ENCODE peak calls at places on chromosomes 5 and 9, in eight cellular contexts. One of them, this sample, is unnamed.

GRCh38 chr5:59036274-59036961 is 453.5 kb downstream of the RAB3C start:
- DNase-seq in Calu3: peak
- DNase-seq in HFFc6: peak
- DNase-seq in iris pigment epithelial cell: peak
- DNase-seq in fibroblast of pulmonary artery: peak
- DNase-seq in astrocyte of the spinal cord: peak
- DNase-seq in AG20443: peak
- DNase-seq in stimulated activated CD8-positive, alpha-beta memory T cell treated with anti-CD3 and anti-CD28 coated beads, Interleukin-2, amount 100 ng/mL, for 1 hour: no peak
- DNase-seq in this sample: peak

GRCh38 chr5:138542120-138542955 is 698 bp downstream of the ETF1 start:
- DNase-seq in Calu3: peak
- DNase-seq in HFFc6: no peak
- DNase-seq in iris pigment epithelial cell: no peak
- DNase-seq in fibroblast of pulmonary artery: no peak
- DNase-seq in astrocyte of the spinal cord: no peak
- DNase-seq in AG20443: no peak
- DNase-seq in stimulated activated CD8-positive, alpha-beta memory T cell treated with anti-CD3 and anti-CD28 coated beads, Interleukin-2, amount 100 ng/mL, for 1 hour: no peak
- DNase-seq in this sample: peak

GRCh38 chr5:385321-385720 is 57.7 kb upstream of the EXOC3 start:
- DNase-seq in Calu3: no peak
- DNase-seq in HFFc6: no peak
- DNase-seq in iris pigment epithelial cell: no peak
- DNase-seq in fibroblast of pulmonary artery: no peak
- DNase-seq in astrocyte of the spinal cord: no peak
- DNase-seq in AG20443: no peak
- DNase-seq in stimulated activated CD8-positive, alpha-beta memory T cell treated with anti-CD3 and anti-CD28 coated beads, Interleukin-2, amount 100 ng/mL, for 1 hour: no peak
- DNase-seq in this sample: no peak

GRCh38 chr5:28269978-28270377 is 1231.6 kb upstream of the CDH9 start:
- DNase-seq in Calu3: no peak
- DNase-seq in HFFc6: no peak
- DNase-seq in iris pigment epithelial cell: no peak
- DNase-seq in fibroblast of pulmonary artery: no peak
- DNase-seq in astrocyte of the spinal cord: no peak
- DNase-seq in AG20443: no peak
- DNase-seq in stimulated activated CD8-positive, alpha-beta memory T cell treated with anti-CD3 and anti-CD28 coated beads, Interleukin-2, amount 100 ng/mL, for 1 hour: no peak
- DNase-seq in this sample: no peak

GRCh38 chr9:135695642-135696041 is 3.6 kb downstream of the SOHLH1 start:
- DNase-seq in Calu3: no peak
- DNase-seq in HFFc6: no peak
- DNase-seq in iris pigment epithelial cell: no peak
- DNase-seq in fibroblast of pulmonary artery: no peak
- DNase-seq in astrocyte of the spinal cord: no peak
- DNase-seq in AG20443: no peak
- DNase-seq in stimulated activated CD8-positive, alpha-beta memory T cell treated with anti-CD3 and anti-CD28 coated beads, Interleukin-2, amount 100 ng/mL, for 1 hour: no peak
- DNase-seq in this sample: no peak

GRCh38 chr5:178126556-178126955 is 4.3 kb upstream of the RMND5B start:
- DNase-seq in Calu3: no peak
- DNase-seq in HFFc6: no peak
- DNase-seq in iris pigment epithelial cell: no peak
- DNase-seq in fibroblast of pulmonary artery: no peak
- DNase-seq in astrocyte of the spinal cord: no peak
- DNase-seq in AG20443: no peak
- DNase-seq in stimulated activated CD8-positive, alpha-beta memory T cell treated with anti-CD3 and anti-CD28 coated beads, Interleukin-2, amount 100 ng/mL, for 1 hour: no peak
- DNase-seq in this sample: peak

GRCh38 chr9:100669968-100670367 is 92.1 kb downstream of the CAVIN4 start:
- DNase-seq in Calu3: no peak
- DNase-seq in HFFc6: no peak
- DNase-seq in iris pigment epithelial cell: no peak
- DNase-seq in fibroblast of pulmonary artery: no peak
- DNase-seq in astrocyte of the spinal cord: no peak
- DNase-seq in AG20443: no peak
- DNase-seq in stimulated activated CD8-positive, alpha-beta memory T cell treated with anti-CD3 and anti-CD28 coated beads, Interleukin-2, amount 100 ng/mL, for 1 hour: no peak
- DNase-seq in this sample: no peak

GRCh38 chr5:122310886-122311285 is 1.2 kb upstream of the SNCAIP start:
- DNase-seq in Calu3: no peak
- DNase-seq in HFFc6: no peak
- DNase-seq in iris pigment epithelial cell: no peak
- DNase-seq in fibroblast of pulmonary artery: no peak
- DNase-seq in astrocyte of the spinal cord: no peak
- DNase-seq in AG20443: peak
- DNase-seq in stimulated activated CD8-positive, alpha-beta memory T cell treated with anti-CD3 and anti-CD28 coated beads, Interleukin-2, amount 100 ng/mL, for 1 hour: no peak
- DNase-seq in this sample: peak

GRCh38 chr9:37968228-37968672 is 64.3 kb upstream of the SLC25A51 start:
- DNase-seq in Calu3: no peak
- DNase-seq in HFFc6: peak
- DNase-seq in iris pigment epithelial cell: peak
- DNase-seq in fibroblast of pulmonary artery: peak
- DNase-seq in astrocyte of the spinal cord: peak
- DNase-seq in AG20443: peak
- DNase-seq in stimulated activated CD8-positive, alpha-beta memory T cell treated with anti-CD3 and anti-CD28 coated beads, Interleukin-2, amount 100 ng/mL, for 1 hour: no peak
- DNase-seq in this sample: peak

GRCh38 chr5:129079496-129079895 is 15.1 kb upstream of the ISOC1 start:
- DNase-seq in Calu3: no peak
- DNase-seq in HFFc6: no peak
- DNase-seq in iris pigment epithelial cell: no peak
- DNase-seq in fibroblast of pulmonary artery: no peak
- DNase-seq in astrocyte of the spinal cord: peak
- DNase-seq in AG20443: no peak
- DNase-seq in stimulated activated CD8-positive, alpha-beta memory T cell treated with anti-CD3 and anti-CD28 coated beads, Interleukin-2, amount 100 ng/mL, for 1 hour: no peak
- DNase-seq in this sample: no peak